ENCODE peak calls at places on chromosomes 13 and 19, in seven cellular contexts. J is OCI-LY7; S is tibial artery; Z is CD8-positive, alpha-beta T cell; K is spleen; C is GM12878; U is fibroblast of lung. M is an unnamed sample. For H3K9me3, the result is how much of the 10 kb centered on the place peaks cover.

GRCh38 chr19:57515218-57515617 is 11.9 kb upstream of the ZNF549 start:
- DNase-seq in C (no peak), J (no peak), U (no peak), K (no peak), Z (no peak), S (no peak), M (no peak)

GRCh38 chr13:38863536-38863935 is 127.1 kb downstream of the STOML3 start:
- DNase-seq in C (no peak), S (no peak), J (no peak), U (no peak), Z (no peak), K (no peak), M (no peak)

GRCh38 chr19:9309974-9310446 is 372 bp upstream of the ZNF699 start:
- DNase-seq in S (peak), U (peak), C (no peak), Z (no peak), J (peak), K (peak), M (no peak)

GRCh38 chr13:91318886-91319285 is 28.6 kb upstream of the MIR17HG start:
- DNase-seq in S (no peak), Z (no peak), U (no peak), J (no peak), K (no peak), C (no peak), M (no peak)

GRCh38 chr13:97196340-97196739 is 25.8 kb upstream of the MBNL2 start:
- DNase-seq in Z (no peak), K (no peak), J (no peak), U (no peak), S (no peak), C (no peak), M (no peak)

GRCh38 chr13:55569514-55569913 is 1571.2 kb upstream of the PRR20A start:
- DNase-seq in S (no peak), J (no peak), K (no peak), C (no peak), U (no peak), Z (no peak), M (no peak)

GRCh38 chr19:42093505-42093904 is 17.5 kb downstream of the ZNF574 start:
- DNase-seq in Z (no peak), U (no peak), J (no peak), S (no peak), C (no peak), K (no peak), M (no peak)

GRCh38 chr13:89796196-89796595 is 1551.3 kb upstream of the MIR17HG start:
- DNase-seq in U (no peak), K (no peak), J (no peak), S (no peak), Z (no peak), C (no peak), M (no peak)

GRCh38 chr13:50214514-50214913 is 199.3 kb downstream of the KCNRG start:
- DNase-seq in U (no peak), C (no peak), Z (no peak), S (no peak), K (no peak), J (no peak), M (no peak)

GRCh38 chr13:44263920-44264610 is 109.6 kb upstream of the SERP2 start:
- DNase-seq in U (no peak), J (no peak), S (peak), K (no peak), C (no peak), Z (no peak), M (no peak)

GRCh38 chr13:44257806-44258205 is 115.8 kb upstream of the SERP2 start:
- DNase-seq in J (no peak), U (no peak), C (no peak), S (no peak), K (no peak), Z (no peak), M (no peak)

DNA sequence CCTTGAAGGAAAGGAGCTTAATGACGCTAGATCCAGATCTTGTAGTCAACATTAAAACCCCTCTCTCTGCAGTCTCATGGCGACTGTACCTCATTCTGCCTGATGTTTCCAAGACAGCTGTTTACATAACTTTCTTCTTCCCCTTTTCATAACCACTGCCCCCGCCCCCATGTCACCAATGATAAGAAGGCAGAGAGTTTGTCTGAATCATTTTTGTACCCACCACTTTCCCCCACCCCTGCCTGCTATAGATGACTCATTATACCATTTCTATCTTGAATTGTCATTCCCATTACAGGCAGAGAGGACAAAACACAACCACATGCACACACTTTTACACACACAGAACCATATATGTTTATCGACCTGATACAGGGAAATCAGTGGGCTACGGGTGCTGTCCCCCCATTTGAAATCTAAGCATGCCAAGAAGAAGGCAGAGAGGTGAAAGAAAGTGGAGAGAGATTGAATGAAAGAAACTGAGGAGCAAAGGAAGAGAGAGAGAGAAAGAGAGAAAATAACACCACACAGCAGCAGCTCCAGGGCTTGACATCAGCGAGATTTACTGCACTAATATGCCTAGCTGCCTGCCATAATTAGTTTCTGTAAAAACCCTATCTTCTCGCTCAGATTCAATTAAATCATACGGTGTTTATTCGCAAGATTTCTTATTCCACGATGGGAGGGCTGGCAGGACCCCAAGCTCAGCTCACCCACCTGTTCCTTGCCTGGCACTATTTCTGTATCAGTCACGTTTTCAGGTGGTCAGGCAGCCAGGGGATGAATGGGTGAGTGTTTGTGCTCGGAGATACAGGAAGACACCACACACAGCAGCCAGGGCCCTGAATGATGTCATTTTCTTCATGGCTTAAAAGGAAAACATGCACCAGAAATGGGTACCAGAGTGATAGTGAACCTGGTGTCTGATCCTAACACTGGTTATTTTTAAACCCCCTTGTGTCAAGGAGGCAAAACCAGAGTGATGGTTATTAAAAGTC is 114.3 kb upstream of the SERP2 start:
- DNase-seq in C (peak), U (peak), J (peak), Z (peak), K (no peak), S (peak), M (peak)
- H3K9me3 ChIP-seq in C (under half), U (under half), J (under half), Z (under half), K (under half), S (under half), M (under half)

DNA sequence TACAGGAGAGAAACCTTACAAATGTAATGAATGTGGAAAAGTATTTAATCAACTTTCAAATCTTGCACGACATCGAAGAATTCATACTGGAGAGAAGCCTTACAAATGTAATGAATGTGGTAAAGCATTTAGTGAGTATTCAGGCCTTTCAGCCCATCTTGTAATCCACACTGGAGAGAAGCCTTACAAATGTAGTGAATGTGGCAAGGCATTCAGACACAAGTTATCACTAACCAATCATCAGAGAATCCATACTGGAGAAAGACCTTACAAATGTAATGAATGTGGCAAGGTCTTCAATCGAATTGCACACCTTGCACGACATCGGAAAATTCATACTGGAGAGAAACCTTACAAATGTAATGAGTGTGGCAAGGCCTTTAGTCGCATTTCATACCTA is 13.6 kb upstream of the ZNF610 start:
- DNase-seq in K (no peak), S (no peak), Z (no peak), C (no peak), J (no peak), U (no peak), M (no peak)
- H3K9me3 ChIP-seq in K (half or more), S (half or more), Z (half or more), C (under half), J (half or more), U (under half), M (half or more)

GRCh38 chr13:19059016-19059780 is 122.4 kb downstream of the TUBA3C start:
- DNase-seq in S (no peak), J (no peak), Z (no peak), U (no peak), C (no peak), K (no peak), M (no peak)
- H3K9me3 ChIP-seq in S (under half), J (under half), Z (under half), U (under half), C (under half), K (under half), M (under half)

GRCh38 chr19:37082307-37082706 is 4.1 kb downstream of the ZNF420 start:
- DNase-seq in Z (no peak), S (no peak), K (no peak), J (no peak), U (no peak), C (no peak), M (no peak)
- H3K9me3 ChIP-seq in Z (under half), S (under half), K (half or more), J (under half), U (under half), C (under half), M (under half)